ENCODE peak calls at places on chromosomes 13 and 19, in nine cellular contexts. Q is mammary epithelial cell; X is hepatocyte; Z is mesendoderm; C is CD8-positive, alpha-beta memory T cell; U is A549; K is IMR-90; J is neural progenitor cell; V is breast epithelium. I is an unnamed sample.
A peak's percentile ranks its signal among the peaks of the same experiment; 100 is the strongest.

GRCh38 chr19:57056972-57057371 is 62.8 kb upstream of the USP29 start:
- DNase-seq in C (no peak), V (no peak), U (no peak), Q (no peak), J (no peak), Z (no peak), X (no peak), K (peak; percentile 11), I (no peak)

GRCh38 chr13:111650626-111651025 is 330.2 kb downstream of the TEX29 start:
- DNase-seq in U (no peak), V (no peak), C (no peak), J (no peak), K (no peak), Q (no peak), X (no peak), Z (no peak), I (no peak)

GRCh38 chr13:109744512-109745051 is 41.8 kb downstream of the IRS2 start:
- DNase-seq in Z (no peak), K (peak; percentile 92), Q (no peak), V (no peak), C (no peak), J (no peak), U (no peak), X (peak; percentile 80), I (no peak)

GRCh38 chr13:106496072-106496997 is 39.1 kb downstream of the EFNB2 start:
- DNase-seq in K (no peak), J (no peak), V (no peak), C (no peak), X (no peak), Z (no peak), U (no peak), Q (no peak), I (no peak)

GRCh38 chr19:19820774-19821315 is 705 bp downstream of the ZNF506 start:
- DNase-seq in J (no peak), X (no peak), V (no peak), K (no peak), Q (peak; percentile 1), Z (peak; percentile 4), U (no peak), C (peak; percentile 9), I (no peak)

GRCh38 chr19:47099576-47100050 is 14.0 kb downstream of the ZC3H4 start:
- DNase-seq in C (no peak), U (no peak), Z (peak; percentile 41), J (peak; percentile 65), V (no peak), X (no peak), Q (no peak), K (no peak), I (no peak)

GRCh38 chr13:112959206-112959605 is 9.8 kb upstream of the MCF2L start:
- DNase-seq in Q (no peak), X (no peak), Z (no peak), J (no peak), C (no peak), K (no peak), V (no peak), U (no peak), I (no peak)

GRCh38 chr19:38035515-38036495 is 128.8 kb downstream of the SIPA1L3 start:
- DNase-seq in Q (no peak), U (no peak), K (peak; percentile 58), Z (no peak), C (no peak), J (no peak), X (no peak), V (no peak), I (no peak)

GRCh38 chr19:8831832-8832131 is 322 bp downstream of the ZNF558 start:
- DNase-seq in V (no peak), J (no peak), K (no peak), U (no peak), Z (peak; percentile 44), C (no peak), Q (no peak), X (no peak), I (no peak)

GRCh38 chr19:805161-805561 is 7.9 kb downstream of the PTBP1 start:
- DNase-seq in V (no peak), X (no peak), K (no peak), Z (no peak), J (no peak), Q (no peak), C (no peak), U (no peak), I (no peak)

GRCh38 chr19:806815-807421 is 9.7 kb downstream of the PTBP1 start:
- DNase-seq in Z (no peak), C (no peak), Q (no peak), K (no peak), J (no peak), X (no peak), V (no peak), U (no peak), I (no peak)

GRCh38 chr19:805600-806550 is 8.6 kb downstream of the PTBP1 start:
- DNase-seq in Q (no peak), J (no peak), X (no peak), K (no peak), C (no peak), Z (no peak), V (no peak), U (no peak), I (no peak)

GRCh38 chr19:808176-808741 is 11.0 kb downstream of the PTBP1 start:
- DNase-seq in J (no peak), X (no peak), Z (no peak), K (no peak), U (no peak), Q (no peak), C (no peak), V (no peak), I (no peak)

GRCh38 chr19:807627-808175 is 10.4 kb downstream of the PTBP1 start:
- DNase-seq in X (no peak), Z (no peak), Q (no peak), J (no peak), C (no peak), U (no peak), V (no peak), K (no peak), I (no peak)
- H3K4me1 ChIP-seq in X (peaks cover 4% of the 10 kb centered on the region), Z (no peaks in the 10 kb centered on the region), Q (peaks cover 5% of the 10 kb centered on the region), J (peaks cover under 1% of the 10 kb centered on the region), C (peaks cover 11% of the 10 kb centered on the region), U (peaks cover 9% of the 10 kb centered on the region), V (peaks cover 6% of the 10 kb centered on the region), K (no peaks in the 10 kb centered on the region), I (peaks cover 2% of the 10 kb centered on the region)

GRCh38 chr13:98690348-98691041 is 62.0 kb downstream of the SLC15A1 start:
- DNase-seq in J (no peak), U (no peak), Q (no peak), V (no peak), Z (no peak), X (no peak), C (no peak), K (no peak), I (no peak)
- H3K4me3 ChIP-seq in J (no peak overlapping the region), U (no peak overlapping the region), Q (no peak overlapping the region), V (no peak overlapping the region), Z (no peak overlapping the region), X (no peak overlapping the region), C (no peak overlapping the region), K (no peak overlapping the region), I (no peak overlapping the region)

DNA sequence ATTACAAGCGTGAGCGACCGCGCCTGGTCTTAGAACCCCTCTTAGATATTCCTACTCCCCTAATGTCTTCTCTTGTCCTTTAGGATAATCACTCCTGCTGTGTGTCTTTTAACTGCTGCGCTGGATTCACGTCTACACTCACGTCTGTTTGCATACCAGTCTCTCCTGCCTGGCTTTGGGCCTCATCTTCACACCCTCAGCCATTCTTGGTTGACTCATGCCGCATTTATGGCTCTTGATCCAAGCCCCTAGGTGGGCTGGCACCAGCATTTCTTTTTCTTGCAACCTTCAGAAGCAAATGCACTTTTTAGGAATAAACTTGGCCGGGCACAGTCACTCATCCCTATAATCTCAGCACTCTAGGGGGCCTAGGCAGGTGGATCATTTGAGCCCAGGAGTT is 22.7 kb downstream of the MYO9B start:
- DNase-seq in X (no peak), C (no peak), Q (no peak), U (no peak), Z (peak; percentile 64), K (peak; percentile 34), J (no peak), V (no peak), I (no peak)
- H3K27ac ChIP-seq in X (peak overlapping the region; percentile 60), C (no peak overlapping the region), Q (no peak overlapping the region), U (peak overlapping the region; percentile 78), Z (no peak overlapping the region), K (no peak overlapping the region), J (no peak overlapping the region), V (no peak overlapping the region), I (no peak overlapping the region)

GRCh38 chr19:1275260-1275975 is at the start of gene FAM174C:
- DNase-seq in U (peak; percentile 97), J (peak; percentile 98), Z (peak; percentile 99), V (peak; percentile 98), X (peak; percentile 98), K (peak; percentile 97), C (peak; percentile 99), Q (peak; percentile 96), I (peak; percentile 96)
- H3K4me1 ChIP-seq in U (peaks cover 43% of the 10 kb centered on the region), J (peaks cover 34% of the 10 kb centered on the region), Z (no peaks in the 10 kb centered on the region), V (peaks cover 34% of the 10 kb centered on the region), X (peaks cover 35% of the 10 kb centered on the region), K (peaks cover 23% of the 10 kb centered on the region), C (peaks cover 61% of the 10 kb centered on the region), Q (peaks cover 35% of the 10 kb centered on the region), I (peaks cover 15% of the 10 kb centered on the region)

DNA sequence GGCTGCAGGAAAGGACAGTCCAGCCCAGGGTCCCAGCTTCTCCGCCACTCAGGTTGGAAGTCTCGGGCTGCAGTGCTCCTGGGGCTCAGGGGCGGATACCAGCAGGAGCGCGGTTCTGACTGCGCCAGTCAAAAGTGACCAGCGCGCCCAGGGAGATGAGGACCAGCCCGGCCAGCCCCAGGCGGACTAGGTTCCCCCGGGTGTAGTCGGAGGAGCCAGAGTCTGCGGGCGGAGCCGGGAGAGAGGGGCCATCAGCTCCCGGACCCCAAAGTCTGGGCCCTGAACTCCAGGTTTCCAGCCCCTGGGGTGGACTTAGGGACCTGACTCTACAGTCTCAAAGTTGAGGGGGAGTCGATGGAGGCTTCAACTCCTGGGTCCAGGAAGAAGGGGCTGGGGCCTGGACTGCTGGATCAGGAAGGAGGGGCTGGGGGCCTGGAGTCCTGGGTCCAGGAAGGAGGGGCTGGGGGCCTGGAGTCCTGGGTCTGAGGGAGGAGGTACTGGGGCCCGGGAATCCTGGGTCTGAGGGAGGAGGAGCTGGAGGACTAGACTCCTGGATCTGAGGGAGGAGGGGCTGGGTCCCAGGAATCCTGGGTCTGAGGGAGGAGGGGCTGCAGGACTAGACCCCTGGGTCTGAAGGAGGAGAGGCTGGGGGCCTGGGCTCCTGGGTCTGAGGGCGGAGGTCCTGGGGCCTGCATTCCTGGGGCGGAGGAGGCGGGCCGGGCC is 5.3 kb downstream of the OSCAR start:
- DNase-seq in X (no peak), Z (no peak), J (no peak), K (no peak), Q (no peak), U (no peak), C (no peak), V (no peak), I (no peak)
- H3K4me3 ChIP-seq in X (peak overlapping the region; percentile 36), Z (peak overlapping the region; percentile 53), J (peak overlapping the region; percentile 40), K (peak overlapping the region; percentile 39), Q (peak overlapping the region; percentile 51), U (peak overlapping the region; percentile 33), C (peak overlapping the region; percentile 36), V (peak overlapping the region; percentile 34), I (no peak overlapping the region)

I was measured in lung.